ENCODE peak calls at places on chromosome 18, in five cellular contexts. J is K562, A is GM12878, O is HepG2, D is SK-N-SH. S is an unnamed sample.
A peak's percentile ranks its signal among the peaks of the same experiment; 100 is the strongest.

GRCh38 chr18:6327895-6328623 is 86.7 kb downstream of the L3MBTL4 start:
- DNase-seq in J (no peak), A (no peak), O (peak; percentile 30), D (no peak), S (no peak)

GRCh38 chr18:9792565-9793226 is 84.6 kb downstream of the RAB31 start:
- DNase-seq in J (peak; percentile 71), A (no peak), O (peak; percentile 38), D (peak; percentile 51), S (no peak)

GRCh38 chr18:3342628-3343027 is 80.7 kb downstream of the MYL12B start:
- DNase-seq in J (no peak), A (no peak), O (no peak), D (no peak), S (no peak)

GRCh38 chr18:6743988-6744387 is 14.5 kb downstream of the ARHGAP28 start:
- DNase-seq in J (no peak), A (no peak), O (no peak), D (no peak), S (no peak)

GRCh38 chr18:65468881-65469280 is 281.9 kb upstream of the CDH7 start:
- DNase-seq in J (no peak), A (no peak), O (no peak), D (no peak), S (no peak)

GRCh38 chr18:21109936-21110666 is 1.5 kb downstream of the ROCK1 start:
- DNase-seq in J (no peak), A (no peak), O (no peak), D (no peak), S (peak; percentile 30)

GRCh38 chr18:12455511-12455910 is 47.8 kb downstream of the PRELID3A start:
- DNase-seq in J (no peak), A (no peak), O (no peak), D (no peak), S (peak; percentile 79)

GRCh38 chr18:32372047-32372380 is 98.7 kb downstream of the GAREM1 start:
- DNase-seq in J (no peak), A (no peak), O (no peak), D (no peak), S (no peak)

GRCh38 chr18:77108821-77109692 is 23.5 kb downstream of the MBP start:
- DNase-seq in J (no peak), A (no peak), O (no peak), D (no peak), S (no peak)

GRCh38 chr18:22485808-22486244 is 68.1 kb upstream of the CTAGE1 start:
- DNase-seq in J (no peak), A (no peak), O (no peak), D (no peak), S (no peak)

GRCh38 chr18:31819106-31819924 is 58.6 kb upstream of the SLC25A52 start:
- DNase-seq in J (peak; percentile 17), A (no peak), O (peak; percentile 59), D (peak; percentile 34), S (peak; percentile 52)

GRCh38 chr18:46660955-46661749 is 4.1 kb upstream of the LOXHD1 start:
- DNase-seq in J (no peak), A (no peak), O (peak; percentile 4), D (peak; percentile 48), S (peak; percentile 31)

GRCh38 chr18:1383465-1383864 is 478.8 kb downstream of the ADCYAP1 start:
- DNase-seq in J (no peak), A (no peak), O (no peak), D (no peak), S (no peak)
- TF ChIP-seq MXI1 in J (no peak), A (no peak), O (no peak), D (no peak), S (no peak)

DNA sequence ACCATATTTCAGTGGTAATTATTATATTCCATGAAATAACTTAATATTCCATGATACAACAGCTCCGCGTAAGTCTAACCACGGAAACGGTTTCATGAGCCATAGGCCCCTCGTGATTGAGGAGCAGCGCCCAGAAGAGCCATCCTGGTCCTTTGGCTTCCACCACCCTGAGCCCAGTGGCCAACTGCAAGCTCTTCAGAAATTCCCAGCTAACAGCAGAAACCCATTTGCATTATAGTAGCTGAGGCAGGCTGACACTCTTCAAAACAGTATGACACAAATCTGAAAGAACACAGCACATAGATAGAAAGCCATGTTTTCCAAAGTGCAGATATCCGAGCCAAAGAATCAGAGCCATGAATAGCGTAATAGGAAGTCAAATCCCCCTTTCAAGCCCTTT is 120.9 kb upstream of the NFATC1 start:
- DNase-seq in J (no peak), A (no peak), O (no peak), D (no peak), S (no peak)
- TF ChIP-seq CTCF in J (no peak), A (no peak), O (no peak), D (no peak), S (no peak)

DNA sequence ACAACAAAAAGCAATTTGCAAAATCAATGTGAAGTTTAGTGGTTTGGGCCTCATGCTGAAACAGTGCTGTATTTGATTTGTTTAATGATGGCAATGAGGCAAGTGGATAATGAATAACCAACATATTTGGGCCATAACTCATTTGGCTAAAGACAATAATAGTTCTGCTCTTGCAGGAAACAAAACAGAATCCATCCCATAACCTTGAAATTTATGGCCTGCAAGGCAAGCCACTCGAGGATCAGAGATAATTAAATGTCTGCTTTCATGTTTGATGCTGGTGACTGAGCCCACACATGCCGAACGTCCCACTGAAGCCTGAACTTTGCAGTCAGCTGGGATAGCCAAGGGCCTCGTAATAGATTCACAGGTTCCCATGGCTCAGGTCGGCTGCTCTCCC is 56.5 kb downstream of the TPGS2 start:
- DNase-seq in J (no peak), A (no peak), O (no peak), D (no peak), S (peak; percentile 48)
- TF ChIP-seq MXI1 in J (no peak), A (no peak), O (no peak), D (no peak), S (no peak)

DNA sequence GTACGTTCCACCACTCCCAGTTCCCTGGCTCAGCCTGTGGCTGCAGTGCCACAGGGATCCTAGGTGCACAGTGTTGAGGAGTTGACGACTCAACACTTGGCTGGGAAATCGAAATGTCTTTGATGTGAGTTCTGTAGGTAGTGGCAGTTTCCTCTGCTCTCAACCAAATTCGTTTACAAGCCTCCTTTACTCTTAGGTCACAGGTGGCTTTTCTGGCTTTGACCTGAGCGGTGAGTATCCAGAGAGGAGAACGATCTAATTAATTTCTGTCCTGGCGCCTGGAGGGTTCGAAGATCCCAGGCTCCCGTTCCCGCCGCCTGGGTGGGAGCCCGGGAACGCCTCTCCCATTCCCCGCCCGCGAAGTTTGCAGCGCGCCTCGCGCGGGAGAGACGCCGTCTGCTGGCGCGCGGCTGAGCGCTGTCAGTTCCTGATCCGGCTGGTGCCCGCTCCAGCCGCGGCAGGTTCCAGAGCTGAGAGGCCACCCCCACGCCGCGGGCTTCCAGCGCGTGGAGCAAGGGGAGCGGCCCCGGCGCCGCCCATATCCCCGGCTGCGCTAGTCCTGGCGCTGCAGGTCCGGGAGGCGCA is at the start of gene LAMA3:
- DNase-seq in J (no peak), A (no peak), O (no peak), D (peak; percentile 81), S (peak; percentile 11)
- TF ChIP-seq CTCF in J (no peak), A (peak; percentile 19), O (peak; percentile 54), D (peak; percentile 27), S (no peak)

DNA sequence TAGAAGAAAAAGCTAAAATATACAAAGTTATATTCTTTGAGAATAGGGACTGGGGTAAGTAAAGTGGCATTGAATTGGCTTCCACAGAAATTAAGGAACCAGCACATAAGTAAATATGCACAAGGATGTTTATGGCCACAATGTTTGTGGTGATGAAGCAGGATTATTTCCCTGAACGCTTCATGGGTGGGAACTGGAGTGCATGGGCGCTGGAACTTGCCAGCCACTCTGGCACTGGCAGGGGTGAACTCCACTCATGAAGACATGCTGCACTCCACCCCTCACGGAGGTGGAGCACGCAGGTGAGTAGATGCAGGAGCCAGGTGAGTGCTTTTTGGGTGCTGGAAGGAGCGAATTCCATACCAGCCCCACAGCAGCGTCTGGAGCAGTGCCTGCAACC is 94.1 kb downstream of the BCL2 start:
- DNase-seq in J (no peak), A (no peak), O (no peak), D (no peak), S (no peak)
- TF ChIP-seq MXI1 in J (no peak), A (no peak), O (no peak), D (no peak), S (no peak)

GRCh38 chr18:35998967-35999366 is 26.5 kb downstream of the RMP24 start:
- DNase-seq in J (peak; percentile 40), A (no peak), O (no peak), D (peak; percentile 33), S (no peak)
- TF ChIP-seq CTCF in J (peak; percentile 36), A (no peak), O (no peak), D (peak; percentile 49), S (peak; percentile 27)

GRCh38 chr18:56083097-56083865 is 495.3 kb upstream of the TCF4 start:
- DNase-seq in J (no peak), A (no peak), O (no peak), D (peak; percentile 30), S (peak; percentile 92)
- TF ChIP-seq MXI1 in J (no peak), A (no peak), O (no peak), D (no peak), S (no peak)

DNA sequence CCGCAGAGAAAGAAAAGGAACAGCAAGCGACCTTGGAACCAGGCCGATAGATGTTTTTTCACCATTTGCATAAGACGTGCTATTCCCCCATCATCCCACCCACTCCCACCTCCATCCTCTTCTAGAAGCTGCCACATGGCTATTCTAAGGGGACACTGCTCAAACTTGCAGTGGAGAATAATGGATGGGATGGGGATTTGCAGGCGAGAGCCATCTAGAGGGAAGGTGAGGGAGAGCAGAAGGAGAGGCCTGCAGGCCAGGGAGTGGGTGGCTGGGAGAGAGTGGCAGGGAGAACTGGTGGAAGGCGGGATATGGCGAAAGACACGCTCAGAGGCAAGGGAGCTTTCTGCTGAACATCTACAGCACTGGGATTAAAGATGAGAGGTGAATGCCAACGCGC is 84.9 kb downstream of the MAPK4 start:
- DNase-seq in J (peak; percentile 12), A (no peak), O (peak; percentile 33), D (peak; percentile 27), S (no peak)
- TF ChIP-seq CTCF in J (peak; percentile 38), A (peak; percentile 32), O (peak; percentile 72), D (peak; percentile 34), S (no peak)

DNA sequence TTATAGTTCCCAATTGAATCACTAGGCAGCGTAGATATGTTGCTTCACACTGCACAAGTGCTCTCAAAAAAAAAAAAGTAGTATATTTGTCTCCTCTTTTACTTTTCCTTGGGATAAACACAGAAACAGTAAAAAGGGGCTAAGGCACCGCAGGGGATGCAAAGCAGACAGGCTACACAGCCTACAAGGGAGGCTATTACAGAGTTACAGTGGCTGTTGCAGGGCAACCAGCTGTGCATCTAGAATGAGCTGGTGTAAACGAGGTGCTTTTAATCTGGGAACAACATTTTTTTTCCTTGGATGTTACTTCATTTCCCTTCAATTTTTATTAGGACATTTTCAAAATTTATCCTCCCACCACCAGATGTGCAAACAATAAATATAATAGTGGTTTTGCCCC is 1934.7 kb upstream of the CELF4 start:
- DNase-seq in J (no peak), A (no peak), O (no peak), D (no peak), S (no peak)
- TF ChIP-seq MXI1 in J (no peak), A (no peak), O (no peak), D (no peak), S (no peak)